ENCODE peak calls at places on chromosomes 3 and 15, in six cellular contexts. One of them, this sample, is unnamed.

GRCh38 chr3:88188436-88188835 is 38.7 kb downstream of the C3orf38 start:
- DNase-seq in H9: no peak
- DNase-seq in prostate gland: no peak
- DNase-seq in body of pancreas: no peak
- DNase-seq in brain microvascular endothelial cell: peak; percentile 69
- DNase-seq in adrenal gland: no peak
- DNase-seq in this sample: no peak

GRCh38 chr3:8962226-8962861 is 928 bp downstream of the RAD18 start:
- DNase-seq in H9: no peak
- DNase-seq in prostate gland: no peak
- DNase-seq in body of pancreas: no peak
- DNase-seq in brain microvascular endothelial cell: no peak
- DNase-seq in adrenal gland: no peak
- DNase-seq in this sample: no peak

GRCh38 chr15:63234479-63234878 is 42.9 kb upstream of the APH1B start:
- DNase-seq in H9: no peak
- DNase-seq in prostate gland: peak; percentile 52
- DNase-seq in body of pancreas: peak; percentile 47
- DNase-seq in brain microvascular endothelial cell: peak; percentile 80
- DNase-seq in adrenal gland: peak; percentile 84
- DNase-seq in this sample: no peak

GRCh38 chr3:425094-425493 is 228.5 kb downstream of the CHL1 start:
- DNase-seq in H9: no peak
- DNase-seq in prostate gland: no peak
- DNase-seq in body of pancreas: no peak
- DNase-seq in brain microvascular endothelial cell: no peak
- DNase-seq in adrenal gland: no peak
- DNase-seq in this sample: no peak

GRCh38 chr3:63975705-63976104 is 47.6 kb downstream of the PSMD6 start:
- DNase-seq in H9: no peak
- DNase-seq in prostate gland: peak; percentile 62
- DNase-seq in body of pancreas: peak; percentile 77
- DNase-seq in brain microvascular endothelial cell: peak; percentile 80
- DNase-seq in adrenal gland: peak; percentile 78
- DNase-seq in this sample: no peak

GRCh38 chr15:84915011-84915958 is 30.8 kb downstream of the SLC28A1 start:
- DNase-seq in H9: peak; percentile 60
- DNase-seq in prostate gland: peak; percentile 84
- DNase-seq in body of pancreas: peak; percentile 77
- DNase-seq in brain microvascular endothelial cell: peak; percentile 94
- DNase-seq in adrenal gland: peak; percentile 97
- DNase-seq in this sample: no peak

GRCh38 chr3:130925628-130926027 is 31.7 kb downstream of the ATP2C1 start:
- DNase-seq in H9: no peak
- DNase-seq in prostate gland: no peak
- DNase-seq in body of pancreas: no peak
- DNase-seq in brain microvascular endothelial cell: peak; percentile 62
- DNase-seq in adrenal gland: no peak
- DNase-seq in this sample: peak; percentile 49

GRCh38 chr3:149026718-149027117 is 35.4 kb downstream of the GYG1 start:
- DNase-seq in H9: no peak
- DNase-seq in prostate gland: no peak
- DNase-seq in body of pancreas: no peak
- DNase-seq in brain microvascular endothelial cell: no peak
- DNase-seq in adrenal gland: no peak
- DNase-seq in this sample: no peak

GRCh38 chr3:126750760-126751129 is 46.7 kb downstream of the CHCHD6 start:
- DNase-seq in H9: no peak
- DNase-seq in prostate gland: no peak
- DNase-seq in body of pancreas: no peak
- DNase-seq in brain microvascular endothelial cell: no peak
- DNase-seq in adrenal gland: no peak
- DNase-seq in this sample: no peak

GRCh38 chr15:62894322-62895085 is 148.0 kb upstream of the TPM1 start:
- DNase-seq in H9: no peak
- DNase-seq in prostate gland: no peak
- DNase-seq in body of pancreas: no peak
- DNase-seq in brain microvascular endothelial cell: peak; percentile 21
- DNase-seq in adrenal gland: no peak
- DNase-seq in this sample: no peak

GRCh38 chr3:52079958-52080357 is 23.6 kb upstream of the DUSP7 start:
- DNase-seq in H9: no peak
- DNase-seq in prostate gland: no peak
- DNase-seq in body of pancreas: no peak
- DNase-seq in brain microvascular endothelial cell: no peak
- DNase-seq in adrenal gland: no peak
- DNase-seq in this sample: no peak

GRCh38 chr3:141498592-141499223 is 11.9 kb downstream of the RASA2 start:
- DNase-seq in H9: no peak
- DNase-seq in prostate gland: no peak
- DNase-seq in body of pancreas: peak; percentile 33
- DNase-seq in brain microvascular endothelial cell: no peak
- DNase-seq in adrenal gland: peak; percentile 73
- DNase-seq in this sample: peak; percentile 58

GRCh38 chr15:52568569-52569243 is at the start of gene ARPP19:
- DNase-seq in H9: peak; percentile 97
- DNase-seq in prostate gland: peak; percentile 88
- DNase-seq in body of pancreas: peak; percentile 92
- DNase-seq in brain microvascular endothelial cell: peak; percentile 84
- DNase-seq in adrenal gland: peak; percentile 96
- DNase-seq in this sample: peak; percentile 82
- TF ChIP-seq CTCF in H9: peak; percentile 19
- TF ChIP-seq CTCF in prostate gland: peak; percentile 44
- TF ChIP-seq CTCF in body of pancreas: no peak
- TF ChIP-seq CTCF in brain microvascular endothelial cell: peak; percentile 6
- TF ChIP-seq CTCF in adrenal gland: no peak
- TF ChIP-seq CTCF in this sample: no peak

DNA sequence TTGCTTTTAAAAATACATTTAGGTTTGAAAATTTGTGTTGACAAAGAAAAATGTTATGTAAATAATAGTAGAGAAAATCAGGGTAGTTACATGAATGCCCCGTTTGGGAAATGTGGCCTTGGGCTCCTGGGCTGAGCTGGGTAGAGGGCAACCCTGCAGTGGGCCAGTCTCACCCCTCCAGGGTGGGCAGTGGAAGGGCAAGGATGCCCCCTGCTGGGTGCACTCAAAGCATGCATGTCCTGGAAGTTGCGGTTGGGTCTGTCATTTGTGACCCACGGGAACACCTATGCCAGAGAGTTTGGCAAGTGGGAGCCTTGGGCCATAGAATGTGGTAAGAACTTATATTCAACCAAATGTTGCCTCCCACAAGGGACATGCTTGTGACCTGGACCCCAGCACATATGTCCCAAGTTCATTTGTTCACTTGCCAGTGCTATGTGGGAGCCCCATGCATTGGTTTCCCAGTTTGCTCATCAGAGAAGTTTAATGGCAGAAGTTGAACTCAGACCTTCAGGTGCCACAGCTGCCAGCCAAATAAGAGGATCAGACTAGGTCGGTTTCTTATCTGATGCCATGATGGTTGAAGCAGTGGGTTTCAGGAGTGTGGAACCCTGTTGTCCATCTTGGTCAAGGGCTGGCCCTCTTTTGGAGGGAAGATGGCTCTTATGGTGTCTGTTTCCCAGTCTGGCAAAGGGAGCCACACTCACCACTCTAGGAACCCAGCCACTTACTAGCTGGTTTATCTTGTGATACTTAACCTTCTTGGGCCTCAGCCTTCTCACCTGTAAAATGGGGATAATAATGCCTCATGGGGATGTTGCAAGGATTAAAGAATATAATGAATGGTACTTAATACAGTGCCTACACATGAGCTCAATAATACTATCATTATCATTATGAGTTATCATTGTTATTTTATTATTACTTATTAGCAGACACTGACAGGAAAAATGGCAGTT is 2.5 kb upstream of the PLCB2 start:
- DNase-seq in H9: peak; percentile 80
- DNase-seq in prostate gland: peak; percentile 22
- DNase-seq in body of pancreas: peak; percentile 68
- DNase-seq in brain microvascular endothelial cell: no peak
- DNase-seq in adrenal gland: peak; percentile 76
- DNase-seq in this sample: peak; percentile 48
- TF ChIP-seq CTCF in H9: peak; percentile 90
- TF ChIP-seq CTCF in prostate gland: peak; percentile 67
- TF ChIP-seq CTCF in body of pancreas: peak; percentile 37
- TF ChIP-seq CTCF in brain microvascular endothelial cell: peak; percentile 87
- TF ChIP-seq CTCF in adrenal gland: peak; percentile 70
- TF ChIP-seq CTCF in this sample: no peak

DNA sequence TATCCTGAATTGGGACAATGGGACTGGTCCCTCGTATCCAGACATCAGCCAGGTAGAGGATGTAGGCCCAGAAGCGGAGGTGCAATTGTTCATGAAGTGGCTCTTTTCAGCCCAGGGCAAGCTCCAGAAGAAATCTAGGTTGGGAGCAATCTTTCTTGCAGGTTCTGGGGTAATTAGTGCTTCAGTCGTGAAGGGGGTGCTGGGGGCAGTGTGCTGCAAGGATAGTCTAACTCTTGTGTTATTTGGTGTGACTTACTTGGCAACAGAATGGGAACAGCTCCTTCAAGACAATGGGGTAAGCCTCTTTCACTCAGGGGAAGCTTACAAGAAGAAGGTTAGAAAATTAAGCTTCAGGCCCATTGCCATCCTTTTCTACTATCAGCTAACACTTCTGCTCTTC is 273.0 kb downstream of the DIPK2A start:
- DNase-seq in H9: peak; percentile 40
- DNase-seq in prostate gland: no peak
- DNase-seq in body of pancreas: no peak
- DNase-seq in brain microvascular endothelial cell: no peak
- DNase-seq in adrenal gland: no peak
- DNase-seq in this sample: no peak
- TF ChIP-seq CTCF in H9: peak; percentile 50
- TF ChIP-seq CTCF in prostate gland: no peak
- TF ChIP-seq CTCF in body of pancreas: no peak
- TF ChIP-seq CTCF in brain microvascular endothelial cell: no peak
- TF ChIP-seq CTCF in adrenal gland: no peak
- TF ChIP-seq CTCF in this sample: no peak

DNA sequence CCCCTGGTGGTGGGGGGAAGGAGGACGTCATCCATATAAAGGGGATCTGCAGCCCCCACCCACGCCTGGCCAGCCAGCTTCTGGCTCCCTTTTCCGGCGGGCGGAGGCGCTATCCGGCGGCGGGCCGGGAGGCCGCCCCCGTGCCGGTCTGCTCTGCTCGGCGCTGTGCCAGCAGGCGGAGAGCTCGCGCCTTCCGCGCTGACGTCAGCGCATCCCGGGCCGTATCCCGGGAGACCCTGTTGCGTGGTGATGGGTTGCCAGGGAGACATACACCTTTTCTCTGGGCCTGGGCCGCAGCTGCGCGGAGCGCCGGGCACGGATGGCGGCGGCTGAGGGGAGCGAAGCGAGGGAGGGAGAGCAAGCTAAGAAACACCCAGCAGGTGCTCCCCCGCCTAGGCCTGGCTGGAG is 1.1 kb downstream of the FAM131A start:
- DNase-seq in H9: peak; percentile 93
- DNase-seq in prostate gland: peak; percentile 56
- DNase-seq in body of pancreas: peak; percentile 63
- DNase-seq in brain microvascular endothelial cell: peak; percentile 79
- DNase-seq in adrenal gland: peak; percentile 94
- DNase-seq in this sample: no peak
- TF ChIP-seq CTCF in H9: peak; percentile 25
- TF ChIP-seq CTCF in prostate gland: peak; percentile 26
- TF ChIP-seq CTCF in body of pancreas: no peak
- TF ChIP-seq CTCF in brain microvascular endothelial cell: peak; percentile 41
- TF ChIP-seq CTCF in adrenal gland: no peak
- TF ChIP-seq CTCF in this sample: no peak

DNA sequence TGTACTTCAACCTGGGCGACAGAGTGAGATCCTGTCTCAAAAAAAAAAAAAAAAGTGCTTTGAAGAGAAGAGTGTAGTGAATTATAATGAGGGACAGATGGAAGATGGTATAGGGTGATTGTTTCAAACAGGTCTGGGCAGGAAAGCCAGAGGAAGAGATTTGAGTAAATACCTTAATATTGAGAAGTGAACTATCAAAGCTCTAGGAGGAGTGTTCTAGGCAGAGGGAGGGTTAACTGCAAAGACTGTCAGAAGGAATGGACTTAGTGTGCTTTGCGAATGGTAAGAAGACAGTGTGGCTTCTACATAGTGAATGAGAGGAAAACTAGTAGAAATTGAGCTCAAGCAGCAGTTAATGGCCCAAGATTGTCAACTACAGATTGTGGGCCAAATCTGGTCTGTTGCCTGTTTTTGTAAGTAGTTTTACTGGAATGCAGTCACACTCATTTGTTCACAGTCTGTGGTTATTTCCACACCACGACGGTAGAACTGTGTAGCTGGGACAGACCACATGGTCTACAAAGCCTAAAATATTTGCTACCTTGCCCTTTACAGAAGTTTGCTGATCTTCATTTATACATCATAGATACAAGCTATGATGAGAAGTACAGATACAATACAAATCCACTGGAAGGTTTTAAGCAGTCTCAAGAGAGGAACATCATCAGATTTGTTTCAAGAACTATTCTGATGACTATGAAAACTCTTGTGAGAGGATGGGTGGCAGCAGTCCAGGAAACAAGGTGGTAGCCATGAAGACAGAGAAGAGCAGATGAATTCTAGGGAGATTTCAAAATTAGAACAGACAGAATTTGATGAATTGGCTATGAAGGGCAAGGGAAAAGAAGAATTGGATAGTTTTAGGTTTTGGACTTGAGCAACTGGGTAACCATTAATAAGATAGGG is 16.5 kb upstream of the USP50 start:
- DNase-seq in H9: no peak
- DNase-seq in prostate gland: no peak
- DNase-seq in body of pancreas: no peak
- DNase-seq in brain microvascular endothelial cell: no peak
- DNase-seq in adrenal gland: no peak
- DNase-seq in this sample: no peak
- TF ChIP-seq CTCF in H9: no peak
- TF ChIP-seq CTCF in prostate gland: no peak
- TF ChIP-seq CTCF in body of pancreas: no peak
- TF ChIP-seq CTCF in brain microvascular endothelial cell: no peak
- TF ChIP-seq CTCF in adrenal gland: no peak
- TF ChIP-seq CTCF in this sample: no peak

DNA sequence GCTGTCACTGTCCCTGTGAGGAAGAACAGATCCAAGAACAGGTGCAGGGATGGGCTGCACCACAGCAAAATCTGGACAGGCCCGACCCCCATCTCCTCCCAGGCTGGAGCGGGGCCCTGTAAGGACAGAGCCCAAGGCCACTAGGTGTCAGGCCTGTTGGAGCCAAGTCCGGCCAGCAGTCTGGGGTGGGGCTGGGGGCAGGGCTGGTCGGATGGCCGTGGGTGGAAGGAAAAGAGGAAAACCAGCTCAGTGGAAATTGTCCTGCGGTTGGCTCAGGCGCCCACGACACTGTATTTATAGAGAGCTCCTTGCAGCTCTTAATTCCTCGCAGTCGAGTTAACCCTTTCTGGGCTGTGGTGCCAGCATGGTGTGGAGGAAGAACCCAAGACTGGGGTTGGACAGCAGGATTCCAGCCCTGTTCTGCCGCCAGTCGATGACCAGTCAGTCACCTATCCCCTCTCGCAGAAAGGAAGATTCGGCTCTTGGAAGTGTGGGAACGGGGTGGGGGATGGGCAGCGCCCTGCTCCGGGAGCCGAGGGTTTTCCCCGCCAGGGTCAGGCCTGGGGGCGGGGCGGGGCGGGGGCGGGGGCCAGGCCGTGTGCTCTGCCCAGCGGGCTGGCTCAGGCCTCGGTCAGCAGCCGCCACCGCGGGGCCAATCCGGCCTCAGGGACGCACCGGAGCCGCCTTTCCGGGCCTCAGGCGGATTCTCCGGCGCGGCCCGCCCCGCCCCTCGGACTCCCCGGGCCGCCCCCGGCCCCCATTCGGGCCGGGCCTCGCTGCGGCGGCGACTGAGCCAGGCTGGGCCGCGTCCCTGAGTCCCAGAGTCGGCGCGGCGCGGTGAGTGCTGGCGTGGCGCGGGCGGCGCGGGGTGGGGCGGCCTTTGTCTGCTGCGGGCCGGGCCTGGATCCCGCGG is at the start of gene CD276:
- DNase-seq in H9: peak; percentile 82
- DNase-seq in prostate gland: peak; percentile 61
- DNase-seq in body of pancreas: peak; percentile 89
- DNase-seq in brain microvascular endothelial cell: peak; percentile 51
- DNase-seq in adrenal gland: peak; percentile 90
- DNase-seq in this sample: no peak
- TF ChIP-seq CTCF in H9: peak; percentile 55
- TF ChIP-seq CTCF in prostate gland: peak; percentile 30
- TF ChIP-seq CTCF in body of pancreas: no peak
- TF ChIP-seq CTCF in brain microvascular endothelial cell: peak; percentile 62
- TF ChIP-seq CTCF in adrenal gland: peak; percentile 17
- TF ChIP-seq CTCF in this sample: no peak